ENCODE peak calls at places on chromosomes 1 and 21, in eight cellular contexts. W is cardiac fibroblast, S is mucosa of descending colon, O is AG09309, C is HAP-1, E is small intestine, K is HCT116, Q is GM23248. L is an unnamed sample.
A peak's percentile ranks its signal among the peaks of the same experiment; 100 is the strongest.

GRCh38 chr1:116232989-116233514 is 121.9 kb downstream of the MAB21L3 start:
- DNase-seq in S (no peak), E (peak; percentile 66), O (no peak), Q (no peak), C (no peak), K (no peak), W (peak; percentile 14), L (no peak)

GRCh38 chr1:84862810-84863251 is 30.2 kb downstream of the LPAR3 start:
- DNase-seq in C (no peak), Q (no peak), W (no peak), K (no peak), E (peak; percentile 62), O (no peak), S (no peak), L (no peak)

GRCh38 chr1:43431676-43432075 is 22.1 kb downstream of the HYI start:
- DNase-seq in W (no peak), E (no peak), O (no peak), S (no peak), Q (no peak), K (no peak), C (no peak), L (no peak)

GRCh38 chr1:202193614-202194327 is at the start of gene LGR6:
- DNase-seq in S (peak; percentile 24), E (no peak), W (no peak), K (no peak), Q (peak; percentile 34), C (no peak), O (no peak), L (no peak)

GRCh38 chr1:16043950-16044349 is 368 bp downstream of the CLCNKB start:
- DNase-seq in O (no peak), E (no peak), S (no peak), K (no peak), W (no peak), Q (no peak), C (no peak), L (no peak)

GRCh38 chr1:246837418-246838117 is 94.2 kb downstream of the AHCTF1 start:
- DNase-seq in O (no peak), S (no peak), C (no peak), E (no peak), W (no peak), K (no peak), Q (no peak), L (no peak)

GRCh38 chr1:150688786-150689185 is 8.2 kb downstream of the GOLPH3L start:
- DNase-seq in O (no peak), C (no peak), W (no peak), S (no peak), E (no peak), Q (no peak), K (no peak), L (no peak)

GRCh38 chr1:52602328-52603300 is at the start of gene GPX7:
- DNase-seq in W (peak; percentile 66), Q (peak; percentile 68), O (peak; percentile 13), S (peak; percentile 34), K (no peak), C (peak; percentile 66), E (no peak), L (no peak)

GRCh38 chr1:180769889-180770288 is 138.1 kb downstream of the XPR1 start:
- DNase-seq in Q (no peak), W (no peak), S (no peak), O (no peak), K (no peak), E (no peak), C (no peak), L (no peak)

GRCh38 chr1:236685205-236685916 is 938 bp upstream of the ACTN2 start:
- DNase-seq in O (no peak), K (no peak), E (no peak), S (no peak), C (no peak), W (no peak), Q (no peak), L (no peak)

GRCh38 chr1:99886841-99887240 is 36.7 kb downstream of the AGL start:
- DNase-seq in Q (peak; percentile 36), C (no peak), W (no peak), E (no peak), S (no peak), K (no peak), O (no peak), L (no peak)

GRCh38 chr1:16296643-16297042 is 55.6 kb downstream of the FBXO42 start:
- DNase-seq in O (no peak), E (no peak), Q (no peak), C (no peak), S (no peak), W (no peak), K (no peak), L (no peak)

GRCh38 chr1:16607433-16607851 is 5.9 kb downstream of the NBPF1 start:
- DNase-seq in Q (no peak), K (no peak), W (no peak), E (no peak), O (no peak), S (no peak), C (no peak), L (no peak)

GRCh38 chr1:116154536-116154935 is 43.3 kb downstream of the MAB21L3 start:
- DNase-seq in E (no peak), Q (no peak), W (no peak), O (no peak), C (no peak), S (no peak), K (no peak), L (no peak)

GRCh38 chr1:2345297-2346075 is 45.9 kb downstream of the MORN1 start:
- DNase-seq in O (no peak), E (no peak), Q (no peak), W (no peak), C (no peak), S (no peak), K (no peak), L (no peak)

GRCh38 chr1:70090875-70091274 is 114.5 kb downstream of the LRRC40 start:
- DNase-seq in S (no peak), E (no peak), K (no peak), Q (peak; percentile 70), O (peak; percentile 20), C (no peak), W (peak; percentile 51), L (no peak)

GRCh38 chr1:155940531-155940992 is 876 bp upstream of the RXFP4 start:
- DNase-seq in C (no peak), W (peak; percentile 64), S (peak; percentile 81), E (peak; percentile 90), Q (peak; percentile 55), O (no peak), K (no peak), L (no peak)

GRCh38 chr1:165793951-165794350 is 25.3 kb upstream of the TMCO1 start:
- DNase-seq in E (no peak), S (no peak), O (no peak), Q (peak; percentile 70), C (no peak), W (peak; percentile 6), K (no peak), L (no peak)

GRCh38 chr1:206703647-206704046 is 18.9 kb downstream of the MAPKAPK2 start:
- DNase-seq in O (no peak), C (no peak), W (no peak), E (no peak), S (no peak), Q (no peak), K (no peak), L (no peak)

GRCh38 chr1:218164930-218165686 is 120.0 kb upstream of the RRP15 start:
- DNase-seq in S (peak; percentile 8), C (peak; percentile 61), E (peak; percentile 42), O (no peak), W (peak; percentile 1), K (no peak), Q (peak; percentile 40), L (no peak)

GRCh38 chr21:32578107-32578691 is 7.1 kb downstream of the TCP10L start:
- DNase-seq in W (peak; percentile 17), Q (peak; percentile 31), E (peak; percentile 23), S (peak; percentile 35), C (peak; percentile 36), O (no peak), K (peak; percentile 18), L (no peak)

GRCh38 chr1:115593365-115594259 is 48.2 kb upstream of the VANGL1 start:
- DNase-seq in C (no peak), W (peak; percentile 61), K (no peak), O (no peak), Q (no peak), E (no peak), S (no peak), L (no peak)

GRCh38 chr1:21622466-21623315 is 46.5 kb downstream of the RAP1GAP start:
- DNase-seq in E (peak; percentile 68), W (no peak), C (no peak), K (no peak), S (peak; percentile 75), Q (peak; percentile 39), O (no peak), L (no peak)

GRCh38 chr1:4655674-4656532 is 1.5 kb downstream of the AJAP1 start:
- DNase-seq in S (peak; percentile 30), W (peak; percentile 19), K (no peak), Q (peak; percentile 56), O (no peak), C (no peak), E (peak; percentile 5), L (no peak)
- H3K4me3 ChIP-seq in S (no peak overlapping the region), W (no peak overlapping the region), K (no peak overlapping the region), Q (no peak overlapping the region), O (no peak overlapping the region), C (no peak overlapping the region), E (no peak overlapping the region), L (peak overlapping the region; percentile 23)

GRCh38 chr1:24504560-24504959 is 1.9 kb downstream of the RCAN3 start:
- DNase-seq in O (no peak), Q (no peak), C (no peak), E (no peak), S (no peak), K (no peak), W (no peak), L (no peak)
- H3K4me3 ChIP-seq in O (no peak overlapping the region), Q (no peak overlapping the region), C (no peak overlapping the region), E (no peak overlapping the region), S (no peak overlapping the region), K (no peak overlapping the region), W (no peak overlapping the region), L (no peak overlapping the region)

DNA sequence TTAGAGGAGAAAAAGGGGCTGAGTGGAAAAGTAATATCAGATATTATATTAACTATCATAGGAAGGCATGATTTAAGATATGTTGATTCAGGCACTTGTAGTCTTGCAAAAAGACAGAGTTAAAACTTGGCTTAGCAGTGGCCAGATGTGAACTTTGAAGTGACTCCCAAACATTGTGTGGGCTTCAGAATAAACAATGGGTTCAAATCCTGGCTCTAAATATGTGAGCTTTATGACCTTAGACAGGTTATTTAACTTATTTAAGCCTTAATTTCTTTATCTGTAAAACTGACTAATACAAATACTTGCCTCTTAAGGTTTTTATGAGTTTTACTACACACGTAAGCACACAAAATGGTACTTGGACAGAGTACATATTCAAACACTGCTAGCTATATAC is 85.9 kb downstream of the TNFSF18 start:
- DNase-seq in S (no peak), C (no peak), E (no peak), K (no peak), Q (no peak), O (no peak), W (no peak), L (no peak)
- H3K4me3 ChIP-seq in S (no peak overlapping the region), C (no peak overlapping the region), E (no peak overlapping the region), K (no peak overlapping the region), Q (no peak overlapping the region), O (no peak overlapping the region), W (no peak overlapping the region), L (no peak overlapping the region)

DNA sequence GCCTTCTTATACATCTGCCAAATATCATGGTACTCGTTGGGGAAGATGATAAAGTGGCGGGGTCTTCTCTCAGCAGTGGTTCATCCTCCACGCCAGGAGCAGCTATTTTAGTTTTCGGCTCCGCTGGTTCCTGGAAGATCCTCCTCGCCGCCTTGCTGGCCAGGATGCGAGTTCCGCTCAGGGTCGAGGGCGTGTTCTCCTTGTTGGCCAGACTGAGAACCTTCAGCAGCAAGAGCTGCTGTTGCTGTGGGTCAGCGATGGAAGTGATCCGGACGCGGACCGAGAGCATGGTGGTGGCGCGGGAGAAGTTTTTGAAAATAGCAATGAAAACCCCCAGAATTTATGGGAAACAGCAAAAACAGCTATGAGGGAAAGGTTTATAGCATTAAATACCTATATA is 11.4 kb upstream of the CFAP126 start:
- DNase-seq in C (no peak), W (peak; percentile 34), Q (peak; percentile 67), E (no peak), O (no peak), K (no peak), S (no peak), L (no peak)
- H3K4me3 ChIP-seq in C (no peak overlapping the region), W (no peak overlapping the region), Q (peak overlapping the region; percentile 59), E (no peak overlapping the region), O (no peak overlapping the region), K (no peak overlapping the region), S (no peak overlapping the region), L (no peak overlapping the region)

L was measured in retinal pigment epithelial cell.